ENCODE peak calls at places on chromosomes 4 and X, in ten cellular contexts. One of them, this sample, is unnamed.

GRCh38 chr4:112813790-112814189 is 176.8 kb downstream of the LARP7 start:
- DNase-seq in stimulated activated CD4-positive, alpha-beta T cell treated with anti-CD3 and anti-CD28 coated beads, Interleukin-4, amount 100 ng/mL, for 48 hours: no peak
- DNase-seq in stromal cell of bone marrow: peak
- DNase-seq in germinal center: no peak
- DNase-seq in SK-N-DZ: no peak
- DNase-seq in type B pancreatic cell: no peak
- DNase-seq in HTR-8/SVneo: no peak
- DNase-seq in effector memory CD8-positive, alpha-beta T cell: no peak
- DNase-seq in iPS-NIHi11: no peak
- DNase-seq in T-cell: no peak
- DNase-seq in this sample: no peak

GRCh38 chr4:30262379-30262778 is 457.8 kb upstream of the PCDH7 start:
- DNase-seq in stimulated activated CD4-positive, alpha-beta T cell treated with anti-CD3 and anti-CD28 coated beads, Interleukin-4, amount 100 ng/mL, for 48 hours: no peak
- DNase-seq in germinal center: no peak
- DNase-seq in type B pancreatic cell: no peak
- DNase-seq in iPS-NIHi11: no peak
- DNase-seq in effector memory CD8-positive, alpha-beta T cell: no peak
- DNase-seq in stromal cell of bone marrow: no peak
- DNase-seq in HTR-8/SVneo: no peak
- DNase-seq in SK-N-DZ: no peak
- DNase-seq in T-cell: no peak
- DNase-seq in this sample: no peak

GRCh38 chrX:130079824-130080406 is 30.4 kb downstream of the ELF4 start:
- DNase-seq in stimulated activated CD4-positive, alpha-beta T cell treated with anti-CD3 and anti-CD28 coated beads, Interleukin-4, amount 100 ng/mL, for 48 hours: no peak
- DNase-seq in stromal cell of bone marrow: peak
- DNase-seq in SK-N-DZ: peak
- DNase-seq in iPS-NIHi11: peak
- DNase-seq in germinal center: peak
- DNase-seq in effector memory CD8-positive, alpha-beta T cell: peak
- DNase-seq in type B pancreatic cell: no peak
- DNase-seq in T-cell: peak
- DNase-seq in HTR-8/SVneo: no peak
- DNase-seq in this sample: peak

GRCh38 chr4:79397951-79398350 is 10.1 kb downstream of the GK2 start:
- DNase-seq in stimulated activated CD4-positive, alpha-beta T cell treated with anti-CD3 and anti-CD28 coated beads, Interleukin-4, amount 100 ng/mL, for 48 hours: no peak
- DNase-seq in iPS-NIHi11: no peak
- DNase-seq in effector memory CD8-positive, alpha-beta T cell: no peak
- DNase-seq in T-cell: no peak
- DNase-seq in SK-N-DZ: peak
- DNase-seq in germinal center: no peak
- DNase-seq in stromal cell of bone marrow: no peak
- DNase-seq in type B pancreatic cell: no peak
- DNase-seq in HTR-8/SVneo: no peak
- DNase-seq in this sample: no peak

GRCh38 chr4:140098481-140099132 is 55.4 kb downstream of the MAML3 start:
- DNase-seq in type B pancreatic cell: no peak
- DNase-seq in germinal center: no peak
- DNase-seq in stromal cell of bone marrow: no peak
- DNase-seq in HTR-8/SVneo: no peak
- DNase-seq in stimulated activated CD4-positive, alpha-beta T cell treated with anti-CD3 and anti-CD28 coated beads, Interleukin-4, amount 100 ng/mL, for 48 hours: no peak
- DNase-seq in T-cell: no peak
- DNase-seq in iPS-NIHi11: no peak
- DNase-seq in SK-N-DZ: no peak
- DNase-seq in effector memory CD8-positive, alpha-beta T cell: no peak
- DNase-seq in this sample: no peak

GRCh38 chr4:115844180-115844579 is 730.8 kb upstream of the NDST4 start:
- DNase-seq in type B pancreatic cell: no peak
- DNase-seq in SK-N-DZ: no peak
- DNase-seq in effector memory CD8-positive, alpha-beta T cell: no peak
- DNase-seq in stimulated activated CD4-positive, alpha-beta T cell treated with anti-CD3 and anti-CD28 coated beads, Interleukin-4, amount 100 ng/mL, for 48 hours: no peak
- DNase-seq in germinal center: no peak
- DNase-seq in T-cell: no peak
- DNase-seq in HTR-8/SVneo: no peak
- DNase-seq in iPS-NIHi11: no peak
- DNase-seq in stromal cell of bone marrow: no peak
- DNase-seq in this sample: no peak

GRCh38 chr4:8580321-8581093 is at the start of gene GPR78:
- DNase-seq in T-cell: peak
- DNase-seq in type B pancreatic cell: peak
- DNase-seq in germinal center: peak
- DNase-seq in stromal cell of bone marrow: peak
- DNase-seq in SK-N-DZ: no peak
- DNase-seq in iPS-NIHi11: peak
- DNase-seq in stimulated activated CD4-positive, alpha-beta T cell treated with anti-CD3 and anti-CD28 coated beads, Interleukin-4, amount 100 ng/mL, for 48 hours: peak
- DNase-seq in HTR-8/SVneo: peak
- DNase-seq in effector memory CD8-positive, alpha-beta T cell: no peak
- DNase-seq in this sample: peak

GRCh38 chr4:8549352-8549931 is 30.8 kb upstream of the GPR78 start:
- DNase-seq in effector memory CD8-positive, alpha-beta T cell: no peak
- DNase-seq in type B pancreatic cell: no peak
- DNase-seq in HTR-8/SVneo: no peak
- DNase-seq in stromal cell of bone marrow: no peak
- DNase-seq in germinal center: no peak
- DNase-seq in stimulated activated CD4-positive, alpha-beta T cell treated with anti-CD3 and anti-CD28 coated beads, Interleukin-4, amount 100 ng/mL, for 48 hours: no peak
- DNase-seq in T-cell: no peak
- DNase-seq in SK-N-DZ: no peak
- DNase-seq in iPS-NIHi11: no peak
- DNase-seq in this sample: no peak

GRCh38 chrX:70922776-70923473 is 8.0 kb downstream of the SLC7A3 start:
- DNase-seq in stromal cell of bone marrow: no peak
- DNase-seq in SK-N-DZ: no peak
- DNase-seq in stimulated activated CD4-positive, alpha-beta T cell treated with anti-CD3 and anti-CD28 coated beads, Interleukin-4, amount 100 ng/mL, for 48 hours: no peak
- DNase-seq in germinal center: no peak
- DNase-seq in HTR-8/SVneo: no peak
- DNase-seq in type B pancreatic cell: no peak
- DNase-seq in iPS-NIHi11: no peak
- DNase-seq in T-cell: no peak
- DNase-seq in effector memory CD8-positive, alpha-beta T cell: no peak
- DNase-seq in this sample: no peak

GRCh38 chr4:169164669-169165415 is 105.9 kb downstream of the SH3RF1 start:
- DNase-seq in iPS-NIHi11: no peak
- DNase-seq in stromal cell of bone marrow: peak
- DNase-seq in T-cell: no peak
- DNase-seq in HTR-8/SVneo: peak
- DNase-seq in effector memory CD8-positive, alpha-beta T cell: no peak
- DNase-seq in SK-N-DZ: no peak
- DNase-seq in type B pancreatic cell: no peak
- DNase-seq in germinal center: no peak
- DNase-seq in stimulated activated CD4-positive, alpha-beta T cell treated with anti-CD3 and anti-CD28 coated beads, Interleukin-4, amount 100 ng/mL, for 48 hours: no peak
- DNase-seq in this sample: no peak

GRCh38 chrX:155662297-155662696 is 49.5 kb upstream of the TMLHE start:
- DNase-seq in SK-N-DZ: no peak
- DNase-seq in iPS-NIHi11: peak
- DNase-seq in HTR-8/SVneo: no peak
- DNase-seq in type B pancreatic cell: no peak
- DNase-seq in T-cell: no peak
- DNase-seq in stimulated activated CD4-positive, alpha-beta T cell treated with anti-CD3 and anti-CD28 coated beads, Interleukin-4, amount 100 ng/mL, for 48 hours: no peak
- DNase-seq in stromal cell of bone marrow: no peak
- DNase-seq in effector memory CD8-positive, alpha-beta T cell: no peak
- DNase-seq in germinal center: no peak
- DNase-seq in this sample: no peak

GRCh38 chr4:128560754-128561495 is 248.6 kb upstream of the JADE1 start:
- DNase-seq in stimulated activated CD4-positive, alpha-beta T cell treated with anti-CD3 and anti-CD28 coated beads, Interleukin-4, amount 100 ng/mL, for 48 hours: no peak
- DNase-seq in type B pancreatic cell: no peak
- DNase-seq in iPS-NIHi11: no peak
- DNase-seq in HTR-8/SVneo: no peak
- DNase-seq in SK-N-DZ: no peak
- DNase-seq in effector memory CD8-positive, alpha-beta T cell: no peak
- DNase-seq in germinal center: no peak
- DNase-seq in T-cell: no peak
- DNase-seq in stromal cell of bone marrow: no peak
- DNase-seq in this sample: no peak

GRCh38 chr4:81424336-81424735 is 47.4 kb downstream of the RASGEF1B start:
- DNase-seq in iPS-NIHi11: peak
- DNase-seq in HTR-8/SVneo: no peak
- DNase-seq in T-cell: no peak
- DNase-seq in stimulated activated CD4-positive, alpha-beta T cell treated with anti-CD3 and anti-CD28 coated beads, Interleukin-4, amount 100 ng/mL, for 48 hours: no peak
- DNase-seq in SK-N-DZ: no peak
- DNase-seq in type B pancreatic cell: no peak
- DNase-seq in germinal center: no peak
- DNase-seq in effector memory CD8-positive, alpha-beta T cell: no peak
- DNase-seq in stromal cell of bone marrow: no peak
- DNase-seq in this sample: no peak

GRCh38 chr4:151781026-151781425 is 20.2 kb upstream of the GATB start:
- DNase-seq in SK-N-DZ: no peak
- DNase-seq in effector memory CD8-positive, alpha-beta T cell: no peak
- DNase-seq in germinal center: no peak
- DNase-seq in type B pancreatic cell: no peak
- DNase-seq in T-cell: no peak
- DNase-seq in stromal cell of bone marrow: no peak
- DNase-seq in iPS-NIHi11: no peak
- DNase-seq in HTR-8/SVneo: no peak
- DNase-seq in stimulated activated CD4-positive, alpha-beta T cell treated with anti-CD3 and anti-CD28 coated beads, Interleukin-4, amount 100 ng/mL, for 48 hours: no peak
- DNase-seq in this sample: no peak

This sample was measured in T-helper 1 cell.